ENCODE peak calls at places on chromosomes 11 and 22, in ten cellular contexts. One of them, this sample, is unnamed.

GRCh38 chr11:61700221-61700620 is 20.0 kb downstream of the DAGLA start:
- DNase-seq in NCI-H2081: peak; percentile 34
- DNase-seq in amniotic stem cell: no peak
- DNase-seq in activated T-cell treated with anti-CD3 and anti-CD28 coated beads for 24 hours: no peak
- DNase-seq in stimulated activated CD8-positive, alpha-beta memory T cell treated with anti-CD3 and anti-CD28 coated beads, Interleukin-15, amount 100 ng/mL, for 24 hours: no peak
- DNase-seq in GM12865: no peak
- DNase-seq in type B pancreatic cell: no peak
- DNase-seq in anterior cingulate cortex: no peak
- DNase-seq in GM23338: no peak
- DNase-seq in Right ventricle myocardium superior: no peak
- DNase-seq in this sample: peak; percentile 32

GRCh38 chr11:95487391-95487790 is 256.4 kb upstream of the SESN3 start:
- DNase-seq in NCI-H2081: no peak
- DNase-seq in amniotic stem cell: no peak
- DNase-seq in activated T-cell treated with anti-CD3 and anti-CD28 coated beads for 24 hours: no peak
- DNase-seq in stimulated activated CD8-positive, alpha-beta memory T cell treated with anti-CD3 and anti-CD28 coated beads, Interleukin-15, amount 100 ng/mL, for 24 hours: no peak
- DNase-seq in GM12865: peak; percentile 91
- DNase-seq in type B pancreatic cell: no peak
- DNase-seq in anterior cingulate cortex: no peak
- DNase-seq in GM23338: peak; percentile 5
- DNase-seq in Right ventricle myocardium superior: no peak
- DNase-seq in this sample: no peak

GRCh38 chr22:35892192-35892591 is 136.4 kb downstream of the RBFOX2 start:
- DNase-seq in NCI-H2081: no peak
- DNase-seq in amniotic stem cell: no peak
- DNase-seq in activated T-cell treated with anti-CD3 and anti-CD28 coated beads for 24 hours: no peak
- DNase-seq in stimulated activated CD8-positive, alpha-beta memory T cell treated with anti-CD3 and anti-CD28 coated beads, Interleukin-15, amount 100 ng/mL, for 24 hours: no peak
- DNase-seq in GM12865: no peak
- DNase-seq in type B pancreatic cell: no peak
- DNase-seq in anterior cingulate cortex: no peak
- DNase-seq in GM23338: no peak
- DNase-seq in Right ventricle myocardium superior: no peak
- DNase-seq in this sample: no peak

GRCh38 chr11:63277345-63277943 is 34.0 kb upstream of the SLC22A25 start:
- DNase-seq in NCI-H2081: no peak
- DNase-seq in amniotic stem cell: no peak
- DNase-seq in activated T-cell treated with anti-CD3 and anti-CD28 coated beads for 24 hours: no peak
- DNase-seq in stimulated activated CD8-positive, alpha-beta memory T cell treated with anti-CD3 and anti-CD28 coated beads, Interleukin-15, amount 100 ng/mL, for 24 hours: no peak
- DNase-seq in GM12865: peak; percentile 39
- DNase-seq in type B pancreatic cell: no peak
- DNase-seq in anterior cingulate cortex: no peak
- DNase-seq in GM23338: peak; percentile 65
- DNase-seq in Right ventricle myocardium superior: no peak
- DNase-seq in this sample: peak; percentile 37

GRCh38 chr11:67033661-67034166 is 10.8 kb downstream of the SYT12 start:
- DNase-seq in NCI-H2081: no peak
- DNase-seq in amniotic stem cell: peak; percentile 76
- DNase-seq in activated T-cell treated with anti-CD3 and anti-CD28 coated beads for 24 hours: no peak
- DNase-seq in stimulated activated CD8-positive, alpha-beta memory T cell treated with anti-CD3 and anti-CD28 coated beads, Interleukin-15, amount 100 ng/mL, for 24 hours: no peak
- DNase-seq in GM12865: peak; percentile 47
- DNase-seq in type B pancreatic cell: no peak
- DNase-seq in anterior cingulate cortex: peak; percentile 34
- DNase-seq in GM23338: no peak
- DNase-seq in Right ventricle myocardium superior: no peak
- DNase-seq in this sample: no peak

GRCh38 chr22:29216873-29217666 is 11.4 kb downstream of the EMID1 start:
- DNase-seq in NCI-H2081: no peak
- DNase-seq in amniotic stem cell: no peak
- DNase-seq in activated T-cell treated with anti-CD3 and anti-CD28 coated beads for 24 hours: no peak
- DNase-seq in stimulated activated CD8-positive, alpha-beta memory T cell treated with anti-CD3 and anti-CD28 coated beads, Interleukin-15, amount 100 ng/mL, for 24 hours: no peak
- DNase-seq in GM12865: peak; percentile 49
- DNase-seq in type B pancreatic cell: no peak
- DNase-seq in anterior cingulate cortex: peak; percentile 29
- DNase-seq in GM23338: no peak
- DNase-seq in Right ventricle myocardium superior: peak; percentile 62
- DNase-seq in this sample: no peak

GRCh38 chr22:19497245-19497644 is 17.5 kb downstream of the CDC45 start:
- DNase-seq in NCI-H2081: peak; percentile 18
- DNase-seq in amniotic stem cell: no peak
- DNase-seq in activated T-cell treated with anti-CD3 and anti-CD28 coated beads for 24 hours: no peak
- DNase-seq in stimulated activated CD8-positive, alpha-beta memory T cell treated with anti-CD3 and anti-CD28 coated beads, Interleukin-15, amount 100 ng/mL, for 24 hours: no peak
- DNase-seq in GM12865: no peak
- DNase-seq in type B pancreatic cell: no peak
- DNase-seq in anterior cingulate cortex: no peak
- DNase-seq in GM23338: no peak
- DNase-seq in Right ventricle myocardium superior: no peak
- DNase-seq in this sample: no peak

GRCh38 chr22:31223786-31224191 is 11.7 kb downstream of the LIMK2 start:
- DNase-seq in NCI-H2081: no peak
- DNase-seq in amniotic stem cell: no peak
- DNase-seq in activated T-cell treated with anti-CD3 and anti-CD28 coated beads for 24 hours: no peak
- DNase-seq in stimulated activated CD8-positive, alpha-beta memory T cell treated with anti-CD3 and anti-CD28 coated beads, Interleukin-15, amount 100 ng/mL, for 24 hours: no peak
- DNase-seq in GM12865: no peak
- DNase-seq in type B pancreatic cell: no peak
- DNase-seq in anterior cingulate cortex: no peak
- DNase-seq in GM23338: no peak
- DNase-seq in Right ventricle myocardium superior: no peak
- DNase-seq in this sample: no peak

GRCh38 chr11:86799680-86800075 is 664 bp upstream of the PRSS23 start:
- DNase-seq in NCI-H2081: no peak
- DNase-seq in amniotic stem cell: no peak
- DNase-seq in activated T-cell treated with anti-CD3 and anti-CD28 coated beads for 24 hours: no peak
- DNase-seq in stimulated activated CD8-positive, alpha-beta memory T cell treated with anti-CD3 and anti-CD28 coated beads, Interleukin-15, amount 100 ng/mL, for 24 hours: no peak
- DNase-seq in GM12865: no peak
- DNase-seq in type B pancreatic cell: no peak
- DNase-seq in anterior cingulate cortex: no peak
- DNase-seq in GM23338: peak; percentile 41
- DNase-seq in Right ventricle myocardium superior: no peak
- DNase-seq in this sample: no peak

GRCh38 chr11:130403301-130403804 is 25.1 kb downstream of the ADAMTS8 start:
- DNase-seq in NCI-H2081: no peak
- DNase-seq in amniotic stem cell: peak; percentile 63
- DNase-seq in activated T-cell treated with anti-CD3 and anti-CD28 coated beads for 24 hours: no peak
- DNase-seq in stimulated activated CD8-positive, alpha-beta memory T cell treated with anti-CD3 and anti-CD28 coated beads, Interleukin-15, amount 100 ng/mL, for 24 hours: no peak
- DNase-seq in GM12865: no peak
- DNase-seq in type B pancreatic cell: no peak
- DNase-seq in anterior cingulate cortex: peak; percentile 56
- DNase-seq in GM23338: peak; percentile 51
- DNase-seq in Right ventricle myocardium superior: peak; percentile 65
- DNase-seq in this sample: peak; percentile 73

GRCh38 chr22:32469799-32470212 is 4.8 kb upstream of the FBXO7 start:
- DNase-seq in NCI-H2081: no peak
- DNase-seq in amniotic stem cell: no peak
- DNase-seq in activated T-cell treated with anti-CD3 and anti-CD28 coated beads for 24 hours: no peak
- DNase-seq in stimulated activated CD8-positive, alpha-beta memory T cell treated with anti-CD3 and anti-CD28 coated beads, Interleukin-15, amount 100 ng/mL, for 24 hours: no peak
- DNase-seq in GM12865: no peak
- DNase-seq in type B pancreatic cell: no peak
- DNase-seq in anterior cingulate cortex: peak; percentile 56
- DNase-seq in GM23338: no peak
- DNase-seq in Right ventricle myocardium superior: no peak
- DNase-seq in this sample: peak; percentile 16

GRCh38 chr11:19987243-19987870 is 172.9 kb downstream of the DBX1 start:
- DNase-seq in NCI-H2081: no peak
- DNase-seq in amniotic stem cell: no peak
- DNase-seq in activated T-cell treated with anti-CD3 and anti-CD28 coated beads for 24 hours: no peak
- DNase-seq in stimulated activated CD8-positive, alpha-beta memory T cell treated with anti-CD3 and anti-CD28 coated beads, Interleukin-15, amount 100 ng/mL, for 24 hours: no peak
- DNase-seq in GM12865: no peak
- DNase-seq in type B pancreatic cell: no peak
- DNase-seq in anterior cingulate cortex: no peak
- DNase-seq in GM23338: no peak
- DNase-seq in Right ventricle myocardium superior: no peak
- DNase-seq in this sample: peak; percentile 35

GRCh38 chr11:64637346-64638016 is 46.5 kb downstream of the SLC22A12 start:
- DNase-seq in NCI-H2081: no peak
- DNase-seq in amniotic stem cell: no peak
- DNase-seq in activated T-cell treated with anti-CD3 and anti-CD28 coated beads for 24 hours: no peak
- DNase-seq in stimulated activated CD8-positive, alpha-beta memory T cell treated with anti-CD3 and anti-CD28 coated beads, Interleukin-15, amount 100 ng/mL, for 24 hours: no peak
- DNase-seq in GM12865: no peak
- DNase-seq in type B pancreatic cell: no peak
- DNase-seq in anterior cingulate cortex: no peak
- DNase-seq in GM23338: no peak
- DNase-seq in Right ventricle myocardium superior: no peak
- DNase-seq in this sample: no peak

GRCh38 chr11:66857234-66857926 is 516 bp downstream of the LRFN4 start:
- DNase-seq in NCI-H2081: no peak
- DNase-seq in amniotic stem cell: no peak
- DNase-seq in activated T-cell treated with anti-CD3 and anti-CD28 coated beads for 24 hours: no peak
- DNase-seq in stimulated activated CD8-positive, alpha-beta memory T cell treated with anti-CD3 and anti-CD28 coated beads, Interleukin-15, amount 100 ng/mL, for 24 hours: no peak
- DNase-seq in GM12865: no peak
- DNase-seq in type B pancreatic cell: no peak
- DNase-seq in anterior cingulate cortex: no peak
- DNase-seq in GM23338: peak; percentile 63
- DNase-seq in Right ventricle myocardium superior: no peak
- DNase-seq in this sample: no peak

GRCh38 chr22:20111689-20112622 is 3.9 kb upstream of the RANBP1 start:
- DNase-seq in NCI-H2081: no peak
- DNase-seq in amniotic stem cell: no peak
- DNase-seq in activated T-cell treated with anti-CD3 and anti-CD28 coated beads for 24 hours: no peak
- DNase-seq in stimulated activated CD8-positive, alpha-beta memory T cell treated with anti-CD3 and anti-CD28 coated beads, Interleukin-15, amount 100 ng/mL, for 24 hours: no peak
- DNase-seq in GM12865: no peak
- DNase-seq in type B pancreatic cell: no peak
- DNase-seq in anterior cingulate cortex: no peak
- DNase-seq in GM23338: no peak
- DNase-seq in Right ventricle myocardium superior: no peak
- DNase-seq in this sample: no peak

GRCh38 chr22:30885591-30885990 is 83.0 kb downstream of the MORC2 start:
- DNase-seq in NCI-H2081: no peak
- DNase-seq in amniotic stem cell: no peak
- DNase-seq in activated T-cell treated with anti-CD3 and anti-CD28 coated beads for 24 hours: no peak
- DNase-seq in stimulated activated CD8-positive, alpha-beta memory T cell treated with anti-CD3 and anti-CD28 coated beads, Interleukin-15, amount 100 ng/mL, for 24 hours: no peak
- DNase-seq in GM12865: no peak
- DNase-seq in type B pancreatic cell: no peak
- DNase-seq in anterior cingulate cortex: no peak
- DNase-seq in GM23338: no peak
- DNase-seq in Right ventricle myocardium superior: peak; percentile 17
- DNase-seq in this sample: no peak

GRCh38 chr11:132576706-132577105 is 955.6 kb downstream of the OPCML start:
- DNase-seq in NCI-H2081: no peak
- DNase-seq in amniotic stem cell: peak; percentile 90
- DNase-seq in activated T-cell treated with anti-CD3 and anti-CD28 coated beads for 24 hours: no peak
- DNase-seq in stimulated activated CD8-positive, alpha-beta memory T cell treated with anti-CD3 and anti-CD28 coated beads, Interleukin-15, amount 100 ng/mL, for 24 hours: no peak
- DNase-seq in GM12865: no peak
- DNase-seq in type B pancreatic cell: no peak
- DNase-seq in anterior cingulate cortex: no peak
- DNase-seq in GM23338: peak; percentile 43
- DNase-seq in Right ventricle myocardium superior: no peak
- DNase-seq in this sample: peak; percentile 88

GRCh38 chr11:55357560-55358184 is 10.1 kb upstream of the OR4A15 start:
- DNase-seq in NCI-H2081: no peak
- DNase-seq in amniotic stem cell: no peak
- DNase-seq in activated T-cell treated with anti-CD3 and anti-CD28 coated beads for 24 hours: no peak
- DNase-seq in stimulated activated CD8-positive, alpha-beta memory T cell treated with anti-CD3 and anti-CD28 coated beads, Interleukin-15, amount 100 ng/mL, for 24 hours: no peak
- DNase-seq in GM12865: no peak
- DNase-seq in type B pancreatic cell: no peak
- DNase-seq in anterior cingulate cortex: no peak
- DNase-seq in GM23338: peak; percentile 5
- DNase-seq in Right ventricle myocardium superior: no peak
- DNase-seq in this sample: peak; percentile 6

GRCh38 chr11:133020321-133020720 is 512.0 kb downstream of the OPCML start:
- DNase-seq in NCI-H2081: no peak
- DNase-seq in amniotic stem cell: no peak
- DNase-seq in activated T-cell treated with anti-CD3 and anti-CD28 coated beads for 24 hours: no peak
- DNase-seq in stimulated activated CD8-positive, alpha-beta memory T cell treated with anti-CD3 and anti-CD28 coated beads, Interleukin-15, amount 100 ng/mL, for 24 hours: no peak
- DNase-seq in GM12865: no peak
- DNase-seq in type B pancreatic cell: no peak
- DNase-seq in anterior cingulate cortex: no peak
- DNase-seq in GM23338: no peak
- DNase-seq in Right ventricle myocardium superior: no peak
- DNase-seq in this sample: no peak